ENCODE peak calls at places on chromosomes 5 and 9, in ten cellular contexts. One of them, this sample, is unnamed.

GRCh38 chr5:173475780-173476179 is 140.7 kb downstream of the BOD1 start:
- DNase-seq in GM20000: no peak
- DNase-seq in activated naive CD4-positive, alpha-beta T cell treated with anti-CD3 and anti-CD28 coated beads, Interleukin-2, amount 10 ng/mL, durations not matched to agents 7 days and 5 days: no peak
- DNase-seq in activated T-helper 1 cell treated with anti-CD3 and anti-CD28 coated beads, Interleukin-2, amount 50 U/mL, for 16 hours: no peak
- DNase-seq in AG09309: no peak
- DNase-seq in hepatic stellate cell: no peak
- DNase-seq in activated CD4-positive, alpha-beta memory T cell treated with anti-CD3 and anti-CD28 coated beads for 36 hours: no peak
- DNase-seq in tibial artery: no peak
- DNase-seq in activated naive CD8-positive, alpha-beta T cell treated with anti-CD3 and anti-CD28 coated beads, Interleukin-2, amount 10 ng/mL, durations not matched to agents 7 days and 5 days: no peak
- DNase-seq in HT1080: no peak
- DNase-seq in this sample: no peak

GRCh38 chr9:126516561-126516935 is 97.2 kb upstream of the LMX1B start:
- DNase-seq in hepatic stellate cell: no peak
- DNase-seq in activated CD4-positive, alpha-beta memory T cell treated with anti-CD3 and anti-CD28 coated beads for 36 hours: peak; percentile 20
- DNase-seq in activated T-helper 1 cell treated with anti-CD3 and anti-CD28 coated beads, Interleukin-2, amount 50 U/mL, for 16 hours: no peak
- DNase-seq in GM20000: no peak
- DNase-seq in HT1080: no peak
- DNase-seq in AG09309: no peak
- DNase-seq in activated naive CD4-positive, alpha-beta T cell treated with anti-CD3 and anti-CD28 coated beads, Interleukin-2, amount 10 ng/mL, durations not matched to agents 7 days and 5 days: no peak
- DNase-seq in activated naive CD8-positive, alpha-beta T cell treated with anti-CD3 and anti-CD28 coated beads, Interleukin-2, amount 10 ng/mL, durations not matched to agents 7 days and 5 days: no peak
- DNase-seq in tibial artery: peak; percentile 40
- DNase-seq in this sample: no peak

GRCh38 chr9:82939451-82939850 is 123.5 kb downstream of the RASEF start:
- DNase-seq in HT1080: peak; percentile 53
- DNase-seq in activated T-helper 1 cell treated with anti-CD3 and anti-CD28 coated beads, Interleukin-2, amount 50 U/mL, for 16 hours: no peak
- DNase-seq in activated naive CD8-positive, alpha-beta T cell treated with anti-CD3 and anti-CD28 coated beads, Interleukin-2, amount 10 ng/mL, durations not matched to agents 7 days and 5 days: no peak
- DNase-seq in GM20000: no peak
- DNase-seq in tibial artery: no peak
- DNase-seq in activated CD4-positive, alpha-beta memory T cell treated with anti-CD3 and anti-CD28 coated beads for 36 hours: no peak
- DNase-seq in hepatic stellate cell: no peak
- DNase-seq in AG09309: no peak
- DNase-seq in activated naive CD4-positive, alpha-beta T cell treated with anti-CD3 and anti-CD28 coated beads, Interleukin-2, amount 10 ng/mL, durations not matched to agents 7 days and 5 days: no peak
- DNase-seq in this sample: no peak

GRCh38 chr5:150000990-150001659 is 586 bp downstream of the HMGXB3 start:
- DNase-seq in activated naive CD4-positive, alpha-beta T cell treated with anti-CD3 and anti-CD28 coated beads, Interleukin-2, amount 10 ng/mL, durations not matched to agents 7 days and 5 days: peak; percentile 63
- DNase-seq in HT1080: peak; percentile 32
- DNase-seq in activated naive CD8-positive, alpha-beta T cell treated with anti-CD3 and anti-CD28 coated beads, Interleukin-2, amount 10 ng/mL, durations not matched to agents 7 days and 5 days: peak; percentile 66
- DNase-seq in hepatic stellate cell: no peak
- DNase-seq in GM20000: peak; percentile 39
- DNase-seq in activated CD4-positive, alpha-beta memory T cell treated with anti-CD3 and anti-CD28 coated beads for 36 hours: peak; percentile 64
- DNase-seq in activated T-helper 1 cell treated with anti-CD3 and anti-CD28 coated beads, Interleukin-2, amount 50 U/mL, for 16 hours: no peak
- DNase-seq in tibial artery: peak; percentile 74
- DNase-seq in AG09309: no peak
- DNase-seq in this sample: peak; percentile 23

GRCh38 chr5:100777680-100778281 is 125.3 kb downstream of the ST8SIA4 start:
- DNase-seq in activated naive CD8-positive, alpha-beta T cell treated with anti-CD3 and anti-CD28 coated beads, Interleukin-2, amount 10 ng/mL, durations not matched to agents 7 days and 5 days: no peak
- DNase-seq in GM20000: peak; percentile 36
- DNase-seq in activated naive CD4-positive, alpha-beta T cell treated with anti-CD3 and anti-CD28 coated beads, Interleukin-2, amount 10 ng/mL, durations not matched to agents 7 days and 5 days: no peak
- DNase-seq in activated T-helper 1 cell treated with anti-CD3 and anti-CD28 coated beads, Interleukin-2, amount 50 U/mL, for 16 hours: no peak
- DNase-seq in hepatic stellate cell: peak; percentile 41
- DNase-seq in activated CD4-positive, alpha-beta memory T cell treated with anti-CD3 and anti-CD28 coated beads for 36 hours: peak; percentile 34
- DNase-seq in HT1080: peak; percentile 85
- DNase-seq in tibial artery: no peak
- DNase-seq in AG09309: peak; percentile 41
- DNase-seq in this sample: no peak

GRCh38 chr5:178373711-178374110 is 141.1 kb upstream of the PHYKPL start:
- DNase-seq in activated naive CD4-positive, alpha-beta T cell treated with anti-CD3 and anti-CD28 coated beads, Interleukin-2, amount 10 ng/mL, durations not matched to agents 7 days and 5 days: no peak
- DNase-seq in HT1080: no peak
- DNase-seq in tibial artery: no peak
- DNase-seq in GM20000: no peak
- DNase-seq in AG09309: no peak
- DNase-seq in activated naive CD8-positive, alpha-beta T cell treated with anti-CD3 and anti-CD28 coated beads, Interleukin-2, amount 10 ng/mL, durations not matched to agents 7 days and 5 days: no peak
- DNase-seq in activated CD4-positive, alpha-beta memory T cell treated with anti-CD3 and anti-CD28 coated beads for 36 hours: no peak
- DNase-seq in activated T-helper 1 cell treated with anti-CD3 and anti-CD28 coated beads, Interleukin-2, amount 50 U/mL, for 16 hours: no peak
- DNase-seq in hepatic stellate cell: no peak
- DNase-seq in this sample: no peak

GRCh38 chr5:176412517-176413254 is 3.7 kb downstream of the CLTB start:
- DNase-seq in activated CD4-positive, alpha-beta memory T cell treated with anti-CD3 and anti-CD28 coated beads for 36 hours: no peak
- DNase-seq in activated naive CD4-positive, alpha-beta T cell treated with anti-CD3 and anti-CD28 coated beads, Interleukin-2, amount 10 ng/mL, durations not matched to agents 7 days and 5 days: no peak
- DNase-seq in hepatic stellate cell: no peak
- DNase-seq in tibial artery: peak; percentile 61
- DNase-seq in GM20000: no peak
- DNase-seq in HT1080: no peak
- DNase-seq in activated T-helper 1 cell treated with anti-CD3 and anti-CD28 coated beads, Interleukin-2, amount 50 U/mL, for 16 hours: no peak
- DNase-seq in activated naive CD8-positive, alpha-beta T cell treated with anti-CD3 and anti-CD28 coated beads, Interleukin-2, amount 10 ng/mL, durations not matched to agents 7 days and 5 days: no peak
- DNase-seq in AG09309: no peak
- DNase-seq in this sample: no peak

GRCh38 chr9:97911970-97912369 is 10.3 kb downstream of the TRMO start:
- DNase-seq in HT1080: no peak
- DNase-seq in activated naive CD8-positive, alpha-beta T cell treated with anti-CD3 and anti-CD28 coated beads, Interleukin-2, amount 10 ng/mL, durations not matched to agents 7 days and 5 days: no peak
- DNase-seq in hepatic stellate cell: no peak
- DNase-seq in tibial artery: no peak
- DNase-seq in activated CD4-positive, alpha-beta memory T cell treated with anti-CD3 and anti-CD28 coated beads for 36 hours: no peak
- DNase-seq in activated T-helper 1 cell treated with anti-CD3 and anti-CD28 coated beads, Interleukin-2, amount 50 U/mL, for 16 hours: no peak
- DNase-seq in GM20000: no peak
- DNase-seq in activated naive CD4-positive, alpha-beta T cell treated with anti-CD3 and anti-CD28 coated beads, Interleukin-2, amount 10 ng/mL, durations not matched to agents 7 days and 5 days: no peak
- DNase-seq in AG09309: no peak
- DNase-seq in this sample: no peak

GRCh38 chr5:139961435-139962157 is 81.5 kb downstream of the NRG2 start:
- DNase-seq in activated CD4-positive, alpha-beta memory T cell treated with anti-CD3 and anti-CD28 coated beads for 36 hours: no peak
- DNase-seq in GM20000: peak; percentile 42
- DNase-seq in tibial artery: no peak
- DNase-seq in activated T-helper 1 cell treated with anti-CD3 and anti-CD28 coated beads, Interleukin-2, amount 50 U/mL, for 16 hours: no peak
- DNase-seq in HT1080: peak; percentile 71
- DNase-seq in activated naive CD8-positive, alpha-beta T cell treated with anti-CD3 and anti-CD28 coated beads, Interleukin-2, amount 10 ng/mL, durations not matched to agents 7 days and 5 days: no peak
- DNase-seq in activated naive CD4-positive, alpha-beta T cell treated with anti-CD3 and anti-CD28 coated beads, Interleukin-2, amount 10 ng/mL, durations not matched to agents 7 days and 5 days: no peak
- DNase-seq in hepatic stellate cell: no peak
- DNase-seq in AG09309: no peak
- DNase-seq in this sample: no peak

GRCh38 chr5:20335978-20336377 is 348.0 kb upstream of the CDH18 start:
- DNase-seq in activated naive CD4-positive, alpha-beta T cell treated with anti-CD3 and anti-CD28 coated beads, Interleukin-2, amount 10 ng/mL, durations not matched to agents 7 days and 5 days: no peak
- DNase-seq in HT1080: peak; percentile 8
- DNase-seq in AG09309: no peak
- DNase-seq in activated CD4-positive, alpha-beta memory T cell treated with anti-CD3 and anti-CD28 coated beads for 36 hours: no peak
- DNase-seq in hepatic stellate cell: no peak
- DNase-seq in activated naive CD8-positive, alpha-beta T cell treated with anti-CD3 and anti-CD28 coated beads, Interleukin-2, amount 10 ng/mL, durations not matched to agents 7 days and 5 days: no peak
- DNase-seq in GM20000: no peak
- DNase-seq in activated T-helper 1 cell treated with anti-CD3 and anti-CD28 coated beads, Interleukin-2, amount 50 U/mL, for 16 hours: no peak
- DNase-seq in tibial artery: no peak
- DNase-seq in this sample: no peak

GRCh38 chr5:1724822-1725602 is 74.6 kb downstream of the MRPL36 start:
- DNase-seq in activated T-helper 1 cell treated with anti-CD3 and anti-CD28 coated beads, Interleukin-2, amount 50 U/mL, for 16 hours: no peak
- DNase-seq in activated naive CD8-positive, alpha-beta T cell treated with anti-CD3 and anti-CD28 coated beads, Interleukin-2, amount 10 ng/mL, durations not matched to agents 7 days and 5 days: peak; percentile 49
- DNase-seq in activated CD4-positive, alpha-beta memory T cell treated with anti-CD3 and anti-CD28 coated beads for 36 hours: peak; percentile 66
- DNase-seq in tibial artery: peak; percentile 50
- DNase-seq in AG09309: no peak
- DNase-seq in activated naive CD4-positive, alpha-beta T cell treated with anti-CD3 and anti-CD28 coated beads, Interleukin-2, amount 10 ng/mL, durations not matched to agents 7 days and 5 days: peak; percentile 75
- DNase-seq in hepatic stellate cell: peak; percentile 54
- DNase-seq in HT1080: no peak
- DNase-seq in GM20000: no peak
- DNase-seq in this sample: peak; percentile 6

GRCh38 chr9:131099088-131099611 is 2.8 kb downstream of the AIF1L start:
- DNase-seq in activated naive CD4-positive, alpha-beta T cell treated with anti-CD3 and anti-CD28 coated beads, Interleukin-2, amount 10 ng/mL, durations not matched to agents 7 days and 5 days: no peak
- DNase-seq in AG09309: no peak
- DNase-seq in activated naive CD8-positive, alpha-beta T cell treated with anti-CD3 and anti-CD28 coated beads, Interleukin-2, amount 10 ng/mL, durations not matched to agents 7 days and 5 days: no peak
- DNase-seq in GM20000: no peak
- DNase-seq in hepatic stellate cell: no peak
- DNase-seq in activated T-helper 1 cell treated with anti-CD3 and anti-CD28 coated beads, Interleukin-2, amount 50 U/mL, for 16 hours: no peak
- DNase-seq in activated CD4-positive, alpha-beta memory T cell treated with anti-CD3 and anti-CD28 coated beads for 36 hours: no peak
- DNase-seq in tibial artery: no peak
- DNase-seq in HT1080: no peak
- DNase-seq in this sample: no peak

GRCh38 chr5:55410840-55411239 is 103.1 kb downstream of the MTREX start:
- DNase-seq in hepatic stellate cell: no peak
- DNase-seq in GM20000: no peak
- DNase-seq in activated naive CD4-positive, alpha-beta T cell treated with anti-CD3 and anti-CD28 coated beads, Interleukin-2, amount 10 ng/mL, durations not matched to agents 7 days and 5 days: no peak
- DNase-seq in HT1080: no peak
- DNase-seq in activated T-helper 1 cell treated with anti-CD3 and anti-CD28 coated beads, Interleukin-2, amount 50 U/mL, for 16 hours: no peak
- DNase-seq in activated CD4-positive, alpha-beta memory T cell treated with anti-CD3 and anti-CD28 coated beads for 36 hours: no peak
- DNase-seq in tibial artery: no peak
- DNase-seq in AG09309: no peak
- DNase-seq in activated naive CD8-positive, alpha-beta T cell treated with anti-CD3 and anti-CD28 coated beads, Interleukin-2, amount 10 ng/mL, durations not matched to agents 7 days and 5 days: no peak
- DNase-seq in this sample: no peak

GRCh38 chr9:38697901-38698300 is 22.0 kb downstream of the FAM240B start:
- DNase-seq in activated naive CD4-positive, alpha-beta T cell treated with anti-CD3 and anti-CD28 coated beads, Interleukin-2, amount 10 ng/mL, durations not matched to agents 7 days and 5 days: no peak
- DNase-seq in activated naive CD8-positive, alpha-beta T cell treated with anti-CD3 and anti-CD28 coated beads, Interleukin-2, amount 10 ng/mL, durations not matched to agents 7 days and 5 days: no peak
- DNase-seq in AG09309: no peak
- DNase-seq in GM20000: no peak
- DNase-seq in tibial artery: no peak
- DNase-seq in activated CD4-positive, alpha-beta memory T cell treated with anti-CD3 and anti-CD28 coated beads for 36 hours: no peak
- DNase-seq in HT1080: no peak
- DNase-seq in hepatic stellate cell: no peak
- DNase-seq in activated T-helper 1 cell treated with anti-CD3 and anti-CD28 coated beads, Interleukin-2, amount 50 U/mL, for 16 hours: no peak
- DNase-seq in this sample: no peak

GRCh38 chr9:104872959-104873850 is 54.8 kb downstream of the ABCA1 start:
- DNase-seq in tibial artery: peak; percentile 72
- DNase-seq in activated naive CD8-positive, alpha-beta T cell treated with anti-CD3 and anti-CD28 coated beads, Interleukin-2, amount 10 ng/mL, durations not matched to agents 7 days and 5 days: no peak
- DNase-seq in activated T-helper 1 cell treated with anti-CD3 and anti-CD28 coated beads, Interleukin-2, amount 50 U/mL, for 16 hours: no peak
- DNase-seq in AG09309: peak; percentile 49
- DNase-seq in activated CD4-positive, alpha-beta memory T cell treated with anti-CD3 and anti-CD28 coated beads for 36 hours: no peak
- DNase-seq in hepatic stellate cell: peak; percentile 84
- DNase-seq in HT1080: peak; percentile 99
- DNase-seq in activated naive CD4-positive, alpha-beta T cell treated with anti-CD3 and anti-CD28 coated beads, Interleukin-2, amount 10 ng/mL, durations not matched to agents 7 days and 5 days: no peak
- DNase-seq in GM20000: no peak
- DNase-seq in this sample: no peak

GRCh38 chr5:133611357-133612020 is 852 bp downstream of the FSTL4 start:
- DNase-seq in activated naive CD4-positive, alpha-beta T cell treated with anti-CD3 and anti-CD28 coated beads, Interleukin-2, amount 10 ng/mL, durations not matched to agents 7 days and 5 days: no peak
- DNase-seq in hepatic stellate cell: no peak
- DNase-seq in activated CD4-positive, alpha-beta memory T cell treated with anti-CD3 and anti-CD28 coated beads for 36 hours: no peak
- DNase-seq in activated naive CD8-positive, alpha-beta T cell treated with anti-CD3 and anti-CD28 coated beads, Interleukin-2, amount 10 ng/mL, durations not matched to agents 7 days and 5 days: peak; percentile 41
- DNase-seq in AG09309: no peak
- DNase-seq in GM20000: peak; percentile 46
- DNase-seq in activated T-helper 1 cell treated with anti-CD3 and anti-CD28 coated beads, Interleukin-2, amount 50 U/mL, for 16 hours: no peak
- DNase-seq in tibial artery: no peak
- DNase-seq in HT1080: no peak
- DNase-seq in this sample: no peak

GRCh38 chr5:81852277-81853004 is 101.5 kb upstream of the SSBP2 start:
- DNase-seq in GM20000: peak; percentile 22
- DNase-seq in activated naive CD4-positive, alpha-beta T cell treated with anti-CD3 and anti-CD28 coated beads, Interleukin-2, amount 10 ng/mL, durations not matched to agents 7 days and 5 days: peak; percentile 40
- DNase-seq in activated naive CD8-positive, alpha-beta T cell treated with anti-CD3 and anti-CD28 coated beads, Interleukin-2, amount 10 ng/mL, durations not matched to agents 7 days and 5 days: peak; percentile 41
- DNase-seq in HT1080: no peak
- DNase-seq in hepatic stellate cell: no peak
- DNase-seq in tibial artery: no peak
- DNase-seq in activated CD4-positive, alpha-beta memory T cell treated with anti-CD3 and anti-CD28 coated beads for 36 hours: peak; percentile 26
- DNase-seq in AG09309: no peak
- DNase-seq in activated T-helper 1 cell treated with anti-CD3 and anti-CD28 coated beads, Interleukin-2, amount 50 U/mL, for 16 hours: no peak
- DNase-seq in this sample: no peak

GRCh38 chr5:108102463-108102862 is 279.4 kb downstream of the FBXL17 start:
- DNase-seq in activated T-helper 1 cell treated with anti-CD3 and anti-CD28 coated beads, Interleukin-2, amount 50 U/mL, for 16 hours: no peak
- DNase-seq in activated naive CD8-positive, alpha-beta T cell treated with anti-CD3 and anti-CD28 coated beads, Interleukin-2, amount 10 ng/mL, durations not matched to agents 7 days and 5 days: no peak
- DNase-seq in activated CD4-positive, alpha-beta memory T cell treated with anti-CD3 and anti-CD28 coated beads for 36 hours: no peak
- DNase-seq in AG09309: no peak
- DNase-seq in tibial artery: no peak
- DNase-seq in HT1080: no peak
- DNase-seq in GM20000: no peak
- DNase-seq in activated naive CD4-positive, alpha-beta T cell treated with anti-CD3 and anti-CD28 coated beads, Interleukin-2, amount 10 ng/mL, durations not matched to agents 7 days and 5 days: no peak
- DNase-seq in hepatic stellate cell: no peak
- DNase-seq in this sample: no peak